ENCODE peak calls at places on chromosome X, in six cellular contexts. One of them, this sample, is unnamed.

GRCh38 chrX:13029341-13029740 is 15.1 kb downstream of the FAM9C start:
- DNase-seq in lower lobe of right lung: no peak
- DNase-seq in BE2C: no peak
- DNase-seq in lower leg skin: no peak
- DNase-seq in cardiac fibroblast: peak
- DNase-seq in GM23338: no peak
- DNase-seq in this sample: no peak

GRCh38 chrX:31355206-31355955 is 283.5 kb upstream of the FTHL17 start:
- DNase-seq in lower leg skin: no peak
- DNase-seq in cardiac fibroblast: peak
- DNase-seq in GM23338: no peak
- DNase-seq in BE2C: no peak
- DNase-seq in lower lobe of right lung: no peak
- DNase-seq in this sample: no peak

GRCh38 chrX:49838374-49838773 is 9.3 kb downstream of the PAGE4 start:
- DNase-seq in lower leg skin: no peak
- DNase-seq in cardiac fibroblast: peak
- DNase-seq in BE2C: peak
- DNase-seq in lower lobe of right lung: no peak
- DNase-seq in GM23338: peak
- DNase-seq in this sample: no peak

GRCh38 chrX:153830632-153831434 is 489 bp upstream of the PDZD4 start:
- DNase-seq in BE2C: no peak
- DNase-seq in GM23338: no peak
- DNase-seq in cardiac fibroblast: no peak
- DNase-seq in lower leg skin: no peak
- DNase-seq in lower lobe of right lung: no peak
- DNase-seq in this sample: no peak

GRCh38 chrX:129650183-129650689 is 4.5 kb downstream of the APLN start:
- DNase-seq in cardiac fibroblast: no peak
- DNase-seq in BE2C: no peak
- DNase-seq in lower lobe of right lung: no peak
- DNase-seq in GM23338: no peak
- DNase-seq in lower leg skin: peak
- DNase-seq in this sample: no peak

GRCh38 chrX:10199212-10199611 is 42.4 kb downstream of the CLCN4 start:
- DNase-seq in cardiac fibroblast: peak
- DNase-seq in BE2C: no peak
- DNase-seq in lower lobe of right lung: peak
- DNase-seq in lower leg skin: no peak
- DNase-seq in GM23338: no peak
- DNase-seq in this sample: peak

GRCh38 chrX:133749370-133749769 is 236.0 kb downstream of the GPC3 start:
- DNase-seq in BE2C: no peak
- DNase-seq in lower leg skin: no peak
- DNase-seq in cardiac fibroblast: no peak
- DNase-seq in GM23338: no peak
- DNase-seq in lower lobe of right lung: no peak
- DNase-seq in this sample: no peak

GRCh38 chrX:30156009-30156408 is 59.4 kb upstream of the MAGEB2 start:
- DNase-seq in lower lobe of right lung: no peak
- DNase-seq in lower leg skin: no peak
- DNase-seq in cardiac fibroblast: no peak
- DNase-seq in BE2C: no peak
- DNase-seq in GM23338: no peak
- DNase-seq in this sample: no peak

GRCh38 chrX:131675596-131676194 is 131.8 kb downstream of the OR13H1 start:
- DNase-seq in lower leg skin: no peak
- DNase-seq in BE2C: peak
- DNase-seq in cardiac fibroblast: peak
- DNase-seq in lower lobe of right lung: no peak
- DNase-seq in GM23338: peak
- DNase-seq in this sample: no peak

GRCh38 chrX:1385251-1385794 is 6.6 kb downstream of the SLC25A6 start:
- DNase-seq in cardiac fibroblast: no peak
- DNase-seq in BE2C: no peak
- DNase-seq in lower leg skin: peak
- DNase-seq in lower lobe of right lung: peak
- DNase-seq in GM23338: no peak
- DNase-seq in this sample: no peak

GRCh38 chrX:2691543-2692220 is 587 bp downstream of the CD99 start:
- DNase-seq in GM23338: peak
- DNase-seq in lower leg skin: peak
- DNase-seq in cardiac fibroblast: peak
- DNase-seq in lower lobe of right lung: peak
- DNase-seq in BE2C: no peak
- DNase-seq in this sample: no peak

GRCh38 chrX:153881281-153881680 is 4.7 kb downstream of the L1CAM start:
- DNase-seq in cardiac fibroblast: no peak
- DNase-seq in lower leg skin: no peak
- DNase-seq in GM23338: no peak
- DNase-seq in BE2C: no peak
- DNase-seq in lower lobe of right lung: no peak
- DNase-seq in this sample: no peak

GRCh38 chrX:80747832-80748231 is 61.8 kb downstream of the BRWD3 start:
- DNase-seq in BE2C: no peak
- DNase-seq in GM23338: no peak
- DNase-seq in lower lobe of right lung: no peak
- DNase-seq in lower leg skin: no peak
- DNase-seq in cardiac fibroblast: peak
- DNase-seq in this sample: no peak

GRCh38 chrX:104789784-104790183 is 223.8 kb downstream of the IL1RAPL2 start:
- DNase-seq in lower lobe of right lung: no peak
- DNase-seq in GM23338: no peak
- DNase-seq in cardiac fibroblast: no peak
- DNase-seq in BE2C: no peak
- DNase-seq in lower leg skin: no peak
- DNase-seq in this sample: no peak

GRCh38 chrX:112067601-112068000 is 15.0 kb downstream of the TRPC5 start:
- DNase-seq in lower leg skin: no peak
- DNase-seq in GM23338: no peak
- DNase-seq in cardiac fibroblast: no peak
- DNase-seq in BE2C: no peak
- DNase-seq in lower lobe of right lung: no peak
- DNase-seq in this sample: no peak

GRCh38 chrX:45783002-45783401 is 582.3 kb upstream of the DIPK2B start:
- DNase-seq in BE2C: no peak
- DNase-seq in cardiac fibroblast: no peak
- DNase-seq in GM23338: no peak
- DNase-seq in lower lobe of right lung: no peak
- DNase-seq in lower leg skin: no peak
- DNase-seq in this sample: no peak

GRCh38 chrX:45778621-45779020 is 577.9 kb upstream of the DIPK2B start:
- DNase-seq in lower lobe of right lung: no peak
- DNase-seq in GM23338: no peak
- DNase-seq in lower leg skin: no peak
- DNase-seq in BE2C: no peak
- DNase-seq in cardiac fibroblast: no peak
- DNase-seq in this sample: no peak

GRCh38 chrX:45784590-45784989 is 583.9 kb upstream of the DIPK2B start:
- DNase-seq in BE2C: no peak
- DNase-seq in GM23338: no peak
- DNase-seq in lower lobe of right lung: no peak
- DNase-seq in lower leg skin: no peak
- DNase-seq in cardiac fibroblast: no peak
- DNase-seq in this sample: no peak

DNA sequence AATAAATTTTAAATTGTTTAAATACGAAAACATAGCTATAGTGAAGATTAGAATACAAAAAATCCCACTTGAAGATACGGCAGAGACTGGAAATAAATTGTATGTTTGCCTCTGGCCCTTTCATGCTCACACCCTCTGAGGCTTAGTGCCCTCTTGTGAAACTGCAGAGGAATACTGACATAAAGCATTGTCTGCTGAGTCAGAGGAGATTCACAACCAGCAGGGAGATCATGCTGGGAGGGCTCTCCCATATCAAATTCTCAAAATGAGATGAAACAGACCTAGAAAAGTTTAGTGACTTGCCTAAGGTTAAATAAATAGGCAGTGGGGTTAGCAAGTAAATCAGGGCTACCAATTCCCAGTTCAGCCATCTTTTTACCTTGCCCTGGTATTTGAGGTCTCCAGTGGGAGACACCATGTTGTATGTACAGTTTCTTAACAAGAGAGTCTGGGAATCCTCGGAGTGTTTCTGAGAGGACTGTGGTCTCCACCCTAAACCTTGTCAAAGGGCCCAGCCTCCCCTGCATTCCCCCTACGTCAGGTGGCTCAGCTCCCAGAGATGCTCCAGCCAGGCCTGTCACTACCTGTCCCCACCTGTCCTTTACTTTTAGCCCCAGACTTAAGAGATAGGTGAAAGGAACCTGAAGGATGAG is 581.4 kb upstream of the DIPK2B start:
- DNase-seq in BE2C: no peak
- DNase-seq in cardiac fibroblast: peak
- DNase-seq in lower leg skin: no peak
- DNase-seq in GM23338: peak
- DNase-seq in lower lobe of right lung: no peak
- DNase-seq in this sample: no peak
- TF ChIP-seq CTCF in BE2C: no peak
- TF ChIP-seq CTCF in cardiac fibroblast: no peak
- TF ChIP-seq CTCF in lower leg skin: no peak
- TF ChIP-seq CTCF in GM23338: peak
- TF ChIP-seq CTCF in lower lobe of right lung: peak
- TF ChIP-seq CTCF in this sample: no peak

DNA sequence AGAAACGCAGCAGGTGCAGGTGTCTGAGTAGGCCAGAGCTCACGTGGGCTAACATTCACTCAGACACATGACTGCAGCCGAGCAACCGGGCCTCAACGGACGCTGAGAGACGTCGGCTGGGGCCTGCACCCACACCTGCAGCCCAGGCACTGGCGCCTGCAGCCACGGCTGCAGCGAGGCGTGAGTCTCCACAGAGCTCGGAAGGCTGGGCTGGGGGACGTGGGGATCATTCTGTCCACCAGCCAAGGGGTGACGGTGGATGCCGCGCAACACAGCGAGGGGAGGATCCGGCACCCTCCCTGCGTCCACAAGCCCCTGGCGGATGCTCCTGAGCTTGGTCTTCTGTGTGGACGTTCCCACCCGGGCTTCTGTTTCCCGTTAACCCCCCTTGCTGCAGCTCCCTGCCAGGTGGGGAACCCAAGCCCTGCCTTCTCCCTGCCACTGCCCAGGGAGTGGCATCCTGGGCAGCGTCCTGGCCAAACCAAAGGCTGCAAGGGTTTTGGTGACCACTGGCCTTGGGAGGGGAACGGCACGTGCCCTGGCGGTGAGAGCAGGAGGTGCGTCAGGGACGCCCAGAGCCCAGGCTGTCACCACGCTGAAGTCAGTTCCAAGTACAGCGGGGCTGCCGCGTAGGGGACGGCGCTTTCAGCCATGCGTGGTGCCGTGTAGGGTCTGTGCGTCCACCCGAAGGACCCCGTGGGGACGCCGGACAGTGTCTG is 16.3 kb downstream of the PPP2R3B start:
- DNase-seq in lower leg skin: no peak
- DNase-seq in lower lobe of right lung: no peak
- DNase-seq in cardiac fibroblast: no peak
- DNase-seq in GM23338: peak
- DNase-seq in BE2C: no peak
- DNase-seq in this sample: no peak
- H3K4me3 ChIP-seq in lower leg skin: no peak
- H3K4me3 ChIP-seq in lower lobe of right lung: no peak
- H3K4me3 ChIP-seq in cardiac fibroblast: no peak
- H3K4me3 ChIP-seq in GM23338: no peak
- H3K4me3 ChIP-seq in BE2C: no peak
- H3K4me3 ChIP-seq in this sample: no peak

GRCh38 chrX:116823677-116824076 is 360.9 kb upstream of the CT83 start:
- DNase-seq in GM23338: no peak
- DNase-seq in lower lobe of right lung: no peak
- DNase-seq in BE2C: no peak
- DNase-seq in lower leg skin: no peak
- DNase-seq in cardiac fibroblast: no peak
- DNase-seq in this sample: no peak

GRCh38 chrX:116827063-116827462 is 364.3 kb upstream of the CT83 start:
- DNase-seq in GM23338: no peak
- DNase-seq in lower leg skin: no peak
- DNase-seq in cardiac fibroblast: no peak
- DNase-seq in lower lobe of right lung: no peak
- DNase-seq in BE2C: no peak
- DNase-seq in this sample: no peak

GRCh38 chrX:116824785-116825184 is 362.0 kb upstream of the CT83 start:
- DNase-seq in GM23338: peak
- DNase-seq in lower lobe of right lung: no peak
- DNase-seq in cardiac fibroblast: no peak
- DNase-seq in BE2C: no peak
- DNase-seq in lower leg skin: no peak
- DNase-seq in this sample: no peak
- TF ChIP-seq CTCF in GM23338: no peak
- TF ChIP-seq CTCF in lower lobe of right lung: no peak
- TF ChIP-seq CTCF in cardiac fibroblast: no peak
- TF ChIP-seq CTCF in BE2C: no peak
- TF ChIP-seq CTCF in lower leg skin: no peak
- TF ChIP-seq CTCF in this sample: no peak

DNA sequence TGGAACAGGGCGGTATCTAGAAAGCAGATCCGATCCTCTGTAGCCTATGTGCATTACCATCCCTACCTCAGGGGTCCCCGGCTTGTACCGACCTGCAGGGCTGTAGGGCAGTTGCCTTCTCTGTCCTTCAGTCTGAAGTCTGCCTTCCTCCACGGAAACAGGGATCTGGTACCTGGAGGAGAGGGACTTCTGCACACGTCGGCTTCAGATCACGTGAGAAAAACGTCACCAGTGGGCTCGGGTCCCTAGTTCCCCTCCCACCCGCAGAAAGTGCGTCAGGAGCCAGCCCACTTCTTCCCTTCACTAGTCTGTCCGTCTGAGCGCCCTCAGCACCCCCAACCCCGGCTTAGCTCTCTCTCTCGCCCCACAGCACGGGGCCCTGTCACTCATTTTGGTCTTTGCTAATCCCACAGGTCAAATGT is at the start of gene TCEAL5:
- DNase-seq in lower leg skin: no peak
- DNase-seq in cardiac fibroblast: no peak
- DNase-seq in lower lobe of right lung: no peak
- DNase-seq in GM23338: peak
- DNase-seq in BE2C: no peak
- DNase-seq in this sample: no peak
- H3K4me3 ChIP-seq in lower leg skin: no peak
- H3K4me3 ChIP-seq in cardiac fibroblast: no peak
- H3K4me3 ChIP-seq in lower lobe of right lung: no peak
- H3K4me3 ChIP-seq in GM23338: peak
- H3K4me3 ChIP-seq in BE2C: peak
- H3K4me3 ChIP-seq in this sample: no peak

GRCh38 chrX:149939271-149940014 is 1.2 kb upstream of the EOLA2 start:
- DNase-seq in GM23338: peak
- DNase-seq in lower leg skin: peak
- DNase-seq in lower lobe of right lung: peak
- DNase-seq in cardiac fibroblast: peak
- DNase-seq in BE2C: peak
- DNase-seq in this sample: no peak

GRCh38 chrX:149937881-149938426 is 337 bp downstream of the EOLA2 start:
- DNase-seq in GM23338: peak
- DNase-seq in BE2C: peak
- DNase-seq in lower leg skin: peak
- DNase-seq in cardiac fibroblast: peak
- DNase-seq in lower lobe of right lung: peak
- DNase-seq in this sample: no peak

GRCh38 chrX:149938427-149939270 is at the start of gene EOLA2:
- DNase-seq in BE2C: peak
- DNase-seq in lower lobe of right lung: peak
- DNase-seq in lower leg skin: peak
- DNase-seq in GM23338: peak
- DNase-seq in cardiac fibroblast: peak
- DNase-seq in this sample: peak

GRCh38 chrX:149940015-149940716 is 1.9 kb upstream of the EOLA2 start:
- DNase-seq in lower lobe of right lung: peak
- DNase-seq in lower leg skin: peak
- DNase-seq in BE2C: peak
- DNase-seq in GM23338: peak
- DNase-seq in cardiac fibroblast: peak
- DNase-seq in this sample: peak
- TF ChIP-seq CTCF in lower lobe of right lung: no peak
- TF ChIP-seq CTCF in lower leg skin: no peak
- TF ChIP-seq CTCF in BE2C: no peak
- TF ChIP-seq CTCF in GM23338: peak
- TF ChIP-seq CTCF in cardiac fibroblast: peak
- TF ChIP-seq CTCF in this sample: peak

This sample was measured in GM12864.